ENCODE peak calls at places on chromosomes 12 and 14, in five cellular contexts. U is A549, P is breast epithelium, B is Peyer's patch, T is fibroblast of lung. R is an unnamed sample.

GRCh38 chr12:121789800-121790748 is 3.4 kb downstream of the RHOF start:
- DNase-seq in B (peak), P (no peak), T (no peak), U (no peak), R (peak)

GRCh38 chr14:104844306-104845032 is 20.6 kb upstream of the CEP170B start:
- DNase-seq in P (no peak), U (no peak), B (no peak), T (no peak), R (no peak)

GRCh38 chr12:23857201-23857600 is 92.3 kb downstream of the SOX5 start:
- DNase-seq in P (no peak), B (no peak), U (no peak), T (no peak), R (no peak)

GRCh38 chr14:75318353-75318752 is 39.7 kb downstream of the FOS start:
- DNase-seq in B (no peak), P (no peak), U (no peak), T (no peak), R (no peak)

GRCh38 chr14:102973706-102974280 is 51.3 kb downstream of the AMN start:
- DNase-seq in T (no peak), U (no peak), B (no peak), P (no peak), R (no peak)

GRCh38 chr12:86658303-86658702 is 402.1 kb upstream of the MGAT4C start:
- DNase-seq in P (no peak), U (no peak), B (no peak), T (no peak), R (no peak)

GRCh38 chr14:59333668-59334067 is 131.5 kb downstream of the GPR135 start:
- DNase-seq in P (peak), T (peak), B (no peak), U (no peak), R (peak)

GRCh38 chr14:50928002-50928635 is 16.2 kb downstream of the PYGL start:
- DNase-seq in T (peak), U (no peak), B (no peak), P (no peak), R (peak)

GRCh38 chr12:120496353-120497340 is 734 bp downstream of the DYNLL1 start:
- DNase-seq in B (peak), T (peak), P (peak), U (peak), R (peak)
- TF ChIP-seq CTCF in B (no peak), T (no peak), P (no peak), U (peak), R (peak)

GRCh38 chr14:79091381-79091963 is 921.3 kb downstream of the NRXN3 start:
- DNase-seq in T (no peak), U (no peak), P (no peak), B (no peak), R (no peak)
- TF ChIP-seq CTCF in T (no peak), U (no peak), P (no peak), B (no peak), R (no peak)

GRCh38 chr12:94754653-94755052 is 104.3 kb upstream of the TMCC3 start:
- DNase-seq in T (peak), P (no peak), U (no peak), B (no peak), R (no peak)
- TF ChIP-seq CTCF in T (peak), P (no peak), U (peak), B (peak), R (peak)

GRCh38 chr14:101559624-101560533 is 1.4 kb upstream of the DIO3 start:
- DNase-seq in U (no peak), T (peak), P (no peak), B (no peak), R (no peak)
- TF ChIP-seq CTCF in U (no peak), T (no peak), P (no peak), B (peak), R (no peak)